ENCODE peak calls at places on chromosomes 4 and X, in seven cellular contexts. U is NCI-H345; G is lung; Y is EL; O is NCI-H1417; L is stimulated activated CD4-positive, alpha-beta T cell treated with anti-CD3 and anti-CD28 coated beads, Interleukin-4, amount 100 ng/mL, for 4 hours; I is lower leg skin. F is an unnamed sample.

GRCh38 chrX:41045960-41046567 is 39.2 kb upstream of the USP9X start:
- DNase-seq in U (no peak), G (no peak), Y (no peak), O (no peak), L (no peak), I (no peak), F (no peak)

GRCh38 chr4:7347981-7348380 is 86.7 kb downstream of the PSAPL1 start:
- DNase-seq in U (no peak), G (no peak), Y (peak; percentile 79), O (no peak), L (no peak), I (no peak), F (no peak)

GRCh38 chrX:76183289-76184057 is 10.6 kb downstream of the PBDC1 start:
- DNase-seq in U (no peak), G (no peak), Y (peak; percentile 38), O (no peak), L (no peak), I (no peak), F (no peak)

GRCh38 chrX:132488092-132488749 is 617 bp downstream of the MBNL3 start:
- DNase-seq in U (no peak), G (no peak), Y (peak; percentile 21), O (peak; percentile 28), L (peak; percentile 6), I (peak; percentile 75), F (no peak)

GRCh38 chr4:168272488-168272887 is 46.1 kb downstream of the DDX60 start:
- DNase-seq in U (no peak), G (no peak), Y (no peak), O (no peak), L (no peak), I (no peak), F (no peak)

GRCh38 chr4:6928067-6928466 is 18.4 kb downstream of the TBC1D14 start:
- DNase-seq in U (no peak), G (no peak), Y (no peak), O (no peak), L (no peak), I (no peak), F (no peak)

GRCh38 chr4:72896515-72896914 is 173.0 kb downstream of the COX18 start:
- DNase-seq in U (no peak), G (no peak), Y (peak; percentile 93), O (no peak), L (no peak), I (no peak), F (no peak)

GRCh38 chr4:165294907-165295306 is 32.6 kb upstream of the MSMO1 start:
- DNase-seq in U (no peak), G (no peak), Y (no peak), O (no peak), L (no peak), I (no peak), F (no peak)

GRCh38 chrX:46488712-46489111 is 56.5 kb downstream of the ZNF674 start:
- DNase-seq in U (no peak), G (no peak), Y (no peak), O (no peak), L (no peak), I (no peak), F (no peak)